ENCODE peak calls at places on chromosome X, in eight cellular contexts. One of them, this sample, is unnamed.

GRCh38 chrX:72545990-72546389 is 26.7 kb downstream of the HDAC8 start:
- DNase-seq in mesendoderm: peak
- DNase-seq in T-helper 2 cell: no peak
- DNase-seq in NCI-H2171: no peak
- DNase-seq in RPMI8226: no peak
- DNase-seq in sciatic nerve: no peak
- DNase-seq in substantia nigra: no peak
- DNase-seq in lung: no peak
- DNase-seq in this sample: peak

GRCh38 chrX:121641560-121641959 is 594.1 kb downstream of the GLUD2 start:
- DNase-seq in mesendoderm: peak
- DNase-seq in T-helper 2 cell: no peak
- DNase-seq in NCI-H2171: no peak
- DNase-seq in RPMI8226: no peak
- DNase-seq in sciatic nerve: no peak
- DNase-seq in substantia nigra: no peak
- DNase-seq in lung: no peak
- DNase-seq in this sample: peak

GRCh38 chrX:24513416-24513815 is 48.3 kb downstream of the PDK3 start:
- DNase-seq in mesendoderm: no peak
- DNase-seq in T-helper 2 cell: no peak
- DNase-seq in NCI-H2171: no peak
- DNase-seq in RPMI8226: no peak
- DNase-seq in sciatic nerve: no peak
- DNase-seq in substantia nigra: no peak
- DNase-seq in lung: no peak
- DNase-seq in this sample: no peak

GRCh38 chrX:40415675-40416074 is 165.1 kb upstream of the ATP6AP2 start:
- DNase-seq in mesendoderm: no peak
- DNase-seq in T-helper 2 cell: no peak
- DNase-seq in NCI-H2171: no peak
- DNase-seq in RPMI8226: no peak
- DNase-seq in sciatic nerve: no peak
- DNase-seq in substantia nigra: no peak
- DNase-seq in lung: no peak
- DNase-seq in this sample: no peak

GRCh38 chrX:140767646-140768045 is 58.1 kb downstream of the LINC00632 start:
- DNase-seq in mesendoderm: peak
- DNase-seq in T-helper 2 cell: no peak
- DNase-seq in NCI-H2171: no peak
- DNase-seq in RPMI8226: no peak
- DNase-seq in sciatic nerve: no peak
- DNase-seq in substantia nigra: no peak
- DNase-seq in lung: no peak
- DNase-seq in this sample: no peak

GRCh38 chrX:51867626-51868025 is 25.8 kb upstream of the MAGED1 start:
- DNase-seq in mesendoderm: no peak
- DNase-seq in T-helper 2 cell: no peak
- DNase-seq in NCI-H2171: no peak
- DNase-seq in RPMI8226: no peak
- DNase-seq in sciatic nerve: no peak
- DNase-seq in substantia nigra: no peak
- DNase-seq in lung: no peak
- DNase-seq in this sample: no peak

GRCh38 chrX:3165808-3166207 is 124.5 kb downstream of the ARSF start:
- DNase-seq in mesendoderm: no peak
- DNase-seq in T-helper 2 cell: no peak
- DNase-seq in NCI-H2171: no peak
- DNase-seq in RPMI8226: no peak
- DNase-seq in sciatic nerve: no peak
- DNase-seq in substantia nigra: no peak
- DNase-seq in lung: no peak
- DNase-seq in this sample: no peak

GRCh38 chrX:103831342-103831802 is 685 bp downstream of the RAB9B start:
- DNase-seq in mesendoderm: no peak
- DNase-seq in T-helper 2 cell: no peak
- DNase-seq in NCI-H2171: no peak
- DNase-seq in RPMI8226: peak
- DNase-seq in sciatic nerve: no peak
- DNase-seq in substantia nigra: peak
- DNase-seq in lung: no peak
- DNase-seq in this sample: no peak

GRCh38 chrX:15749642-15750610 is 11.9 kb downstream of the CA5B start:
- DNase-seq in mesendoderm: no peak
- DNase-seq in T-helper 2 cell: peak
- DNase-seq in NCI-H2171: no peak
- DNase-seq in RPMI8226: no peak
- DNase-seq in sciatic nerve: no peak
- DNase-seq in substantia nigra: no peak
- DNase-seq in lung: no peak
- DNase-seq in this sample: no peak

GRCh38 chrX:22343192-22343591 is 70.5 kb downstream of the CBLL2 start:
- DNase-seq in mesendoderm: no peak
- DNase-seq in T-helper 2 cell: no peak
- DNase-seq in NCI-H2171: no peak
- DNase-seq in RPMI8226: no peak
- DNase-seq in sciatic nerve: no peak
- DNase-seq in substantia nigra: no peak
- DNase-seq in lung: no peak
- DNase-seq in this sample: no peak

This sample was measured in COLO829.